ENCODE peak calls at places on chromosomes 1 and 21, in six cellular contexts. H is breast epithelium, M is uterus, N is heart left ventricle, E is A549, K is esophagus squamous epithelium. A is an unnamed sample.

GRCh38 chr1:41853907-41854306 is 64.8 kb downstream of the HIVEP3 start:
- DNase-seq in H (no peak), M (no peak), N (no peak), E (no peak), K (no peak), A (no peak)

GRCh38 chr1:115677570-115677969 is 35.8 kb downstream of the VANGL1 start:
- DNase-seq in H (no peak), M (no peak), N (no peak), E (no peak), K (no peak), A (no peak)

GRCh38 chr1:25106981-25107642 is 125.2 kb downstream of the SYF2 start:
- DNase-seq in H (no peak), M (no peak), N (no peak), E (no peak), K (no peak), A (no peak)

GRCh38 chr1:240967070-240967724 is 355.2 kb upstream of the GREM2 start:
- DNase-seq in H (no peak), M (no peak), N (no peak), E (peak), K (no peak), A (no peak)

GRCh38 chr1:181152892-181153633 is 64.6 kb downstream of the IER5 start:
- DNase-seq in H (no peak), M (peak), N (peak), E (no peak), K (no peak), A (no peak)

GRCh38 chr1:59952065-59952464 is 25.5 kb upstream of the CYP2J2 start:
- DNase-seq in H (no peak), M (no peak), N (no peak), E (no peak), K (no peak), A (no peak)

GRCh38 chr1:25945756-25946155 is 39.5 kb upstream of the STMN1 start:
- DNase-seq in H (no peak), M (no peak), N (no peak), E (no peak), K (no peak), A (no peak)

GRCh38 chr1:157798211-157798610 is 21.3 kb upstream of the FCRL2 start:
- DNase-seq in H (no peak), M (no peak), N (no peak), E (no peak), K (no peak), A (no peak)

GRCh38 chr1:25195835-25196234 is 36.5 kb downstream of the SYF2 start:
- DNase-seq in H (no peak), M (no peak), N (no peak), E (no peak), K (no peak), A (no peak)

GRCh38 chr1:226092955-226093354 is 30.4 kb downstream of the H3-3A start:
- DNase-seq in H (no peak), M (no peak), N (no peak), E (no peak), K (no peak), A (no peak)

GRCh38 chr1:38505950-38506349 is 353.6 kb downstream of the RRAGC start:
- DNase-seq in H (no peak), M (no peak), N (no peak), E (no peak), K (no peak), A (no peak)

GRCh38 chr1:59332983-59333382 is 36.1 kb downstream of the FGGY start:
- DNase-seq in H (no peak), M (no peak), N (no peak), E (no peak), K (no peak), A (no peak)

GRCh38 chr1:54850082-54850730 is 36.8 kb downstream of the DHCR24 start:
- DNase-seq in H (no peak), M (no peak), N (no peak), E (no peak), K (no peak), A (peak)

GRCh38 chr1:96651517-96651916 is 70.1 kb upstream of the PTBP2 start:
- DNase-seq in H (no peak), M (no peak), N (no peak), E (no peak), K (no peak), A (no peak)

GRCh38 chr1:36831171-36831810 is 203.0 kb downstream of the GRIK3 start:
- DNase-seq in H (no peak), M (no peak), N (no peak), E (no peak), K (no peak), A (no peak)

GRCh38 chr1:27487927-27488522 is 1.9 kb downstream of the WASF2 start:
- DNase-seq in H (no peak), M (no peak), N (no peak), E (no peak), K (no peak), A (no peak)

GRCh38 chr1:21239181-21239580 is 51.1 kb downstream of the ECE1 start:
- DNase-seq in H (no peak), M (no peak), N (no peak), E (no peak), K (no peak), A (no peak)

GRCh38 chr1:57850572-57850971 is 426.7 kb upstream of the DAB1 start:
- DNase-seq in H (no peak), M (no peak), N (no peak), E (no peak), K (no peak), A (no peak)

GRCh38 chr1:94417962-94418663 is at the start of gene ABCD3:
- DNase-seq in H (peak), M (peak), N (peak), E (peak), K (peak), A (peak)

GRCh38 chr1:99737016-99737415 is 29.4 kb downstream of the FRRS1 start:
- DNase-seq in H (no peak), M (no peak), N (peak), E (peak), K (no peak), A (no peak)

GRCh38 chr1:6287431-6287886 is 26.6 kb upstream of the GPR153 start:
- DNase-seq in H (no peak), M (peak), N (no peak), E (no peak), K (no peak), A (no peak)

GRCh38 chr1:3360646-3361257 is 93.7 kb upstream of the ARHGEF16 start:
- DNase-seq in H (no peak), M (no peak), N (no peak), E (no peak), K (no peak), A (no peak)

GRCh38 chr21:45383111-45383614 is 21.8 kb upstream of the COL18A1 start:
- DNase-seq in H (no peak), M (peak), N (peak), E (no peak), K (no peak), A (peak)

GRCh38 chr1:198151688-198152087 is 5.1 kb upstream of the NEK7 start:
- DNase-seq in H (no peak), M (no peak), N (no peak), E (no peak), K (no peak), A (no peak)

GRCh38 chr1:12048376-12048775 is 14.7 kb upstream of the TNFRSF8 start:
- DNase-seq in H (no peak), M (no peak), N (no peak), E (no peak), K (no peak), A (no peak)

GRCh38 chr1:25771246-25772114 is 28.5 kb upstream of the SELENON start:
- DNase-seq in H (no peak), M (peak), N (peak), E (no peak), K (no peak), A (no peak)

GRCh38 chr21:28444131-28444530 is 548.5 kb downstream of the LTN1 start:
- DNase-seq in H (no peak), M (no peak), N (no peak), E (no peak), K (no peak), A (no peak)

DNA sequence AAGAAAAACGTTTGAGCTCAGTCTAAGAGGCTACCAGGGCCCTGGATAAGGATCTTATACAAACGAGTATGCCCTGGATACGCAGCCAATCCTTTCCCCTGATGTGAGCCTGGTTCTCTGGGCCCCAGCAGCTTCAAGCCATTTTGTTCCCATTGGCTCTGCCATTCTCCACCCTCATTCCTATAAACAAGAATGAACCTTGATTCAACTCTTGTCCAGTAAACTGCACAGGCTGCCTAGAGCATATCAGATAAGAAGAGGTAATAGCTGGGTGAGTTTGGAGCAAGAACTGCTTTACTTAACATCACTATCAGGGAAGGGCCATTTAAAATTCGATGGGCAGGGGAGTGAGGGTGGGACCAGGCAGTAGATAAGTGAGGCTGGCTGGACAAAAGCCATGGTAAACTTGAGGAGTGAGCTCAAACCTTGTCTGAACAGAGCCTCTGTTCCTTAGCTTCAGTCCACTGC is 11.3 kb downstream of the BTG2 start:
- DNase-seq in H (peak), M (no peak), N (no peak), E (no peak), K (no peak), A (no peak)
- TF ChIP-seq POLR2A in H (no peak), M (no peak), N (no peak), E (no peak), K (no peak), A (no peak)

DNA sequence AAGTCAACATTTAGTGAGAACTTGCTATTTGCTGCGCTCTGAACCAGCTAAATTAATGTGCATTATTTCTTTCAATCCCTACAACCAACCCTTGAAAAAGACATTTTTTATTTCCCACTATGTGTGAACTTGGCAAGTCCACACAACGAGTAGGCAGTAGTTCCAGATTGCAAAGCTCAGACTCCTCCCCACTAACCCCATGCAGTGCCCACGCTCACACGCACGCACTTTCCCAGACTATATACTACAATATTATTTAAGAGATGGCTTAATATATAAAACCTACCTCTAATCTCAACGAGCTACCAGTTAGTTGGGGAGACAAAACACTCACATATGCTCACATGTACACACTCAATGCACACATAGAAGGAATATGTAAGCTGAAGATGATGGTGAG is 671.2 kb downstream of the LMO4 start:
- DNase-seq in H (no peak), M (no peak), N (no peak), E (no peak), K (no peak), A (no peak)
- TF ChIP-seq CTCF in H (no peak), M (no peak), N (no peak), E (no peak), K (no peak), A (no peak)

DNA sequence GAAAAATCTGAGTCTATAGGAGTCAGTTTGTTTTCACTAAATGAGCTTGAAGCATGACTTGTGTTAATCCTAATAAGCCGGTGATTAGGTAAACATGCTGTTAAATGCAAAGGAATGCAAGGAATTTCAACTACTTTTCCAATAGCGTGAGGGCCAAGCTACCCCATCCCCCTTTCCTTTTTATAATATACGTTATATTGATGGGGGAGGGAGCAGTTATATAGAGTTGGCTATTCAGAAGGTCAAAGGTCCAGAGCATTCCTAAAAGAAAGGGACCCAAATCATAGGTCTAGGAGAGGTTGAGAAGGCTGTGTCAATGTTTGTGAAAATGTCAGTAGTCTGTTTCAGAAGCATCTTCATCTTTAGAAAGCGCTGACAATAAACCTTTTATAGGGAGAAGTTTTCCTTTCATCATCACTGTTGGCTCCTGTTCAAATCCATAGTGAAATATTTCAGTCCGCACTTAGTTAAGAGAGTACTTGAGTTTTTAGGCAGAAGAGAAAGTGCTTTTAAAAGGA is 3.8 kb downstream of the CCN1 start:
- DNase-seq in H (no peak), M (no peak), N (no peak), E (peak), K (no peak), A (no peak)
- H3K4me3 ChIP-seq in H (no peak), M (no peak), N (no peak), E (peak), K (no peak), A (no peak)

GRCh38 chr1:161725888-161726630 is 4.7 kb downstream of the FCRLB start:
- DNase-seq in H (no peak), M (peak), N (peak), E (peak), K (no peak), A (peak)

GRCh38 chr1:161727343-161727924 is 6.1 kb downstream of the FCRLB start:
- DNase-seq in H (no peak), M (no peak), N (no peak), E (no peak), K (no peak), A (no peak)

GRCh38 chr1:161723459-161724149 is 2.3 kb downstream of the FCRLB start:
- DNase-seq in H (no peak), M (no peak), N (no peak), E (no peak), K (no peak), A (no peak)

GRCh38 chr1:161728376-161729226 is 7.3 kb downstream of the FCRLB start:
- DNase-seq in H (no peak), M (no peak), N (no peak), E (no peak), K (no peak), A (no peak)

GRCh38 chr1:161726631-161727342 is 5.4 kb downstream of the FCRLB start:
- DNase-seq in H (peak), M (peak), N (peak), E (peak), K (peak), A (peak)
- TF ChIP-seq POLR2A in H (no peak), M (peak), N (no peak), E (peak), K (peak), A (no peak)

GRCh38 chr1:162193815-162194214 is 124.3 kb downstream of the NOS1AP start:
- DNase-seq in H (no peak), M (no peak), N (no peak), E (no peak), K (no peak), A (no peak)
- TF ChIP-seq CTCF in H (no peak), M (no peak), N (no peak), E (no peak), K (no peak), A (no peak)

DNA sequence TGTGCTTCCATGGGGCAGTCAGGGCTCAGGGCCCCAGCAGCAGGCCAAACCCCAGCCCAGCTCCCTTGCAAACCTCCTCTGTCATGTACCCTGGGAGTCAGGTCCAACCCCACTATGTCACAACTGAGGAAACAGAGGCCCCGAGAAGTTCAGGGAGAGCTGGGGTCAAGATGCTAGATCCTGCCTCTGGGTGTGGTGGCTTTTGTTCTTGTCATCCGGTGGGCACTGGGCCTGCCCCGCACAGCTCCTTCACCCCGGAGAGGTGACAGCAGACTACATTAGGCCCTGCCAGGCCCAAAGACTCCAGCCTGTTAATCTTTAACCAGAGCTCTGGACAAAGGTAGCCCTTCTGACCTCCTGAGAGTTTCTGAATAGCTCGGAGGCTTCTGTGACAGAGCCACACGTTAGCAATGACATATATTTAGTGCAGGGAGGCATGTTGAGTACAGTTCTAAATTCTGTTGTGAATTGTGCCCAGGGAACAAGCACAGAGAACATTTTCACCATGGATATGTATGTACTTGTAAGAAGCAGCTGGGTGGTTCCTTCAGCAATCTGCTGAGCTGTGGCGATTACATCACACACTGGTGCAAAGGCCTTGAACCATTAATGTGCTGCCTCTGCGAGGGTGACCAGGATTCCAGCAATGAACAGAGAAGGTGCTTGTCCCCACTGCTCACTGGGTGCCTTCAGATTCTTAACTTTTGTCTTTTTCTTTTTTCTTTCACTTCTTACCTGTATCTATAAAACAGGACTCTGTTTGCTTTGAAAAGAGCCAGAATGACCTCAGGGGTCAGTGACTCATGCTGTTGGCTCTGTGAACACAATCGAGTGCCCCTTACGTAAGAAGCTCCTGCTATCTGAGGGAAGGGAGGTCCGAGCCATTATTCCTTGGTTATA is 102.8 kb downstream of the RHOU start:
- DNase-seq in H (no peak), M (peak), N (no peak), E (peak), K (no peak), A (no peak)
- H3K4me3 ChIP-seq in H (no peak), M (no peak), N (no peak), E (peak), K (no peak), A (no peak)

GRCh38 chr1:155017021-155017945 is 14.7 kb downstream of the ZBTB7B start:
- DNase-seq in H (peak), M (peak), N (peak), E (peak), K (peak), A (peak)
- TF ChIP-seq POLR2A in H (no peak), M (peak), N (no peak), E (no peak), K (peak), A (no peak)

GRCh38 chr1:169106095-169106920 is at the start of gene ATP1B1:
- DNase-seq in H (peak), M (peak), N (peak), E (peak), K (peak), A (peak)
- TF ChIP-seq CTCF in H (peak), M (peak), N (peak), E (no peak), K (peak), A (no peak)

GRCh38 chr1:153035211-153035610 is 4.2 kb downstream of the SPRR1B start:
- DNase-seq in H (no peak), M (no peak), N (no peak), E (no peak), K (no peak), A (no peak)

DNA sequence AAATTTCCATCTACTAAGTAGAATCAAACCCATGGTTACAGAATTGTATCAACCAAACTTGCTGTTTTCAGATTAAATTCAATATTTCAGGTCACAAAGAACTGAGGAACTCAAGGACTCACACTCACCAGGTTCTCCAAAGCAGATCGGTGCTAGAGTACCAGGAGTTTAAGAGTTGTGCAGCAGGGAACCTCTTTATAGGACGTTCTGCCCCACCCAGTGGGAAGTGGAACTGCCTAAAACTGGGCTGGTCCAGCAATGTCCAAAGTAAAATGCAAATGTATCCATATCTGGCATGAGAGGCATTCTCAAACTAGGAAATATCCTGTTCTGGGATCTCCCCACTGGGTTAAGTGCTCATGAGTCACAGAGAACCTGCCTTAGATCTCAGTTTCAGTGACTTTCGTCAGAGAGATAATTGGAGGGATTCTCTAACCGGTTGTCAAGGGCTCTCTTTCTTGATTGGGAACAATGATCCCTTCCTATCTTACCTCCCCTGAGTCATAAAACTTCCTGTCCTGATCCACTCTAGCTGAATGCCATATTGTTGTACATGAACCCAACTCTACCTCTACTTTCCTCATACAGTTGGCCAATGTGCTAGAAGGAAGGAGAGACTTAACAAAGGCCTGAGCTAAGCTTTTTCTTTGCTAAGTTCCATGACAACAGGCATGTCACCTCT is at the start of gene SPRR2D:
- DNase-seq in H (no peak), M (no peak), N (no peak), E (no peak), K (no peak), A (no peak)
- H3K4me3 ChIP-seq in H (no peak), M (no peak), N (no peak), E (no peak), K (no peak), A (no peak)